ENCODE peak calls at places on chromosomes 3 and 15, in four cellular contexts. M is GM12878, B is HepG2, W is WTC11. L is an unnamed sample.

GRCh38 chr15:30992073-30992363 is 590 bp upstream of the MTMR10 start:
- DNase-seq in W (no peak), B (peak; percentile 15), M (no peak), L (no peak)

GRCh38 chr3:13644341-13645082 is 95.6 kb downstream of the FBLN2 start:
- DNase-seq in W (no peak), M (no peak), B (no peak), L (no peak)

GRCh38 chr3:185330644-185331043 is 32.3 kb upstream of the MAP3K13 start:
- DNase-seq in B (no peak), W (no peak), M (no peak), L (no peak)

GRCh38 chr3:31170932-31171670 is 276.6 kb upstream of the GADL1 start:
- DNase-seq in W (no peak), B (no peak), M (no peak), L (no peak)

GRCh38 chr3:124780356-124780755 is 50.1 kb downstream of the UMPS start:
- DNase-seq in M (no peak), W (no peak), B (no peak), L (no peak)

GRCh38 chr15:72227192-72227586 is 3.8 kb downstream of the PKM start:
- DNase-seq in M (peak; percentile 46), W (no peak), B (peak; percentile 7), L (peak; percentile 61)

GRCh38 chr3:132135628-132136333 is 101.0 kb upstream of the CPNE4 start:
- DNase-seq in M (no peak), B (peak; percentile 6), W (no peak), L (no peak)

GRCh38 chr3:169264711-169265110 is 398.8 kb downstream of the MECOM start:
- DNase-seq in B (no peak), W (no peak), M (no peak), L (no peak)

GRCh38 chr3:47961815-47962606 is 54.2 kb downstream of the MAP4 start:
- DNase-seq in W (peak; percentile 16), B (no peak), M (no peak), L (peak; percentile 50)

GRCh38 chr15:40873625-40874561 is at the start of gene RHOV:
- DNase-seq in B (peak; percentile 62), M (no peak), W (peak; percentile 89), L (peak; percentile 94)

GRCh38 chr3:29168686-29169085 is 112.2 kb upstream of the RBMS3 start:
- DNase-seq in M (no peak), W (no peak), B (no peak), L (no peak)

GRCh38 chr3:194806991-194807685 is 121.5 kb downstream of the FAM43A start:
- DNase-seq in B (no peak), M (no peak), W (no peak), L (no peak)
- TF ChIP-seq ETV6 in B (no peak), M (no peak), W (no peak), L (no peak)

GRCh38 chr15:67120839-67121540 is 55.6 kb downstream of the SMAD3 start:
- DNase-seq in M (peak; percentile 51), W (peak; percentile 31), B (no peak), L (peak; percentile 57)
- TF ChIP-seq ETV6 in M (peak; percentile 55), W (no peak), B (no peak), L (no peak)

DNA sequence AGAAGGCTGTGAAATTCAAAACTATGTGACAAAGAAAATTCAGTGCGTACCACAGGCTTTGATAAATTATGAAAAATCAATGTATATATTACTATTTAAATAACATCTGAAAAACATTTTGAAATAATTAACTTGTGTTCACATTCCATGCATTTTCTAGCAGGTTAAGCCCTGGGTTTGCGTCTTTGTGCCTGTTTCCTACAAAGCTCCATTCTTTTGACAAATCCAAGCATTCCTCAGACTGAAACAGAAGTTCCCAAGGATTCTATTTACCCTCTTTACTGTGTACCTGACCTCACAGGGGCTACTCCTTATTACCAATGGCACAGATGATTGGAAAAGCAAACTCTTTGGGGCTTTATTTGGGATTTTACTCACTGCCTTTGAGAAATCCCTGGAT is 1.9 kb downstream of the PAQR9 start:
- DNase-seq in W (no peak), M (no peak), B (peak; percentile 31), L (no peak)
- TF ChIP-seq ETV6 in W (no peak), M (no peak), B (no peak), L (no peak)

GRCh38 chr3:183629546-183630301 is 5.7 kb upstream of the KLHL24 start:
- DNase-seq in M (no peak), B (no peak), W (no peak), L (peak; percentile 50)
- TF ChIP-seq ETV6 in M (no peak), B (no peak), W (no peak), L (no peak)

L was measured in K562.